ENCODE peak calls at places on chromosome 9, in five cellular contexts. Y, S, U, N and Z are unnamed samples. For H3K4me1, the result is how much of the 10 kb centered on the place peaks cover.

GRCh38 chr9:107639426-107639825 is 149.9 kb upstream of the KLF4 start:
- DNase-seq in Y (no peak), S (no peak), U (no peak), N (no peak), Z (no peak)

GRCh38 chr9:124855944-124856773 is 2.9 kb downstream of the WDR38 start:
- DNase-seq in Y (no peak), S (peak), U (peak), N (no peak), Z (no peak)

GRCh38 chr9:123469231-123469630 is 113.2 kb downstream of the CRB2 start:
- DNase-seq in Y (no peak), S (no peak), U (no peak), N (no peak), Z (no peak)

GRCh38 chr9:95087659-95088242 is 229.8 kb downstream of the FANCC start:
- DNase-seq in Y (no peak), S (no peak), U (peak), N (peak), Z (no peak)

GRCh38 chr9:133349965-133350624 is 2.1 kb downstream of the RPL7A start:
- DNase-seq in Y (no peak), S (no peak), U (no peak), N (no peak), Z (no peak)

GRCh38 chr9:83346655-83347393 is 191.4 kb downstream of the FRMD3 start:
- DNase-seq in Y (no peak), S (no peak), U (no peak), N (no peak), Z (no peak)

GRCh38 chr9:19050637-19051591 is 1.7 kb downstream of the RRAGA start:
- DNase-seq in Y (no peak), S (no peak), U (no peak), N (no peak), Z (no peak)

GRCh38 chr9:3887798-3888495 is 362.1 kb upstream of the RFX3 start:
- DNase-seq in Y (no peak), S (no peak), U (peak), N (no peak), Z (no peak)

GRCh38 chr9:94697972-94698581 is 28.4 kb upstream of the AOPEP start:
- DNase-seq in Y (no peak), S (no peak), U (peak), N (no peak), Z (no peak)

GRCh38 chr9:131103535-131103934 is 7.2 kb downstream of the AIF1L start:
- DNase-seq in Y (no peak), S (no peak), U (no peak), N (no peak), Z (no peak)

GRCh38 chr9:2241461-2241874 is 226.3 kb downstream of the SMARCA2 start:
- DNase-seq in Y (no peak), S (peak), U (no peak), N (peak), Z (peak)

GRCh38 chr9:129343697-129344375 is 165.8 kb upstream of the IER5L start:
- DNase-seq in Y (peak), S (no peak), U (no peak), N (peak), Z (peak)

GRCh38 chr9:105425817-105426433 is 21.9 kb upstream of the FSD1L start:
- DNase-seq in Y (no peak), S (no peak), U (no peak), N (no peak), Z (no peak)

GRCh38 chr9:123353984-123354591 is 1.9 kb upstream of the CRB2 start:
- DNase-seq in Y (no peak), S (peak), U (peak), N (peak), Z (no peak)

GRCh38 chr9:19471737-19472648 is 63.2 kb downstream of the ACER2 start:
- DNase-seq in Y (no peak), S (no peak), U (peak), N (peak), Z (peak)

GRCh38 chr9:7756088-7756487 is 43.5 kb downstream of the DMAC1 start:
- DNase-seq in Y (no peak), S (no peak), U (peak), N (no peak), Z (no peak)

GRCh38 chr9:121367651-121368510 is 2.2 kb downstream of the STOM start:
- DNase-seq in Y (no peak), S (no peak), U (no peak), N (no peak), Z (no peak)

GRCh38 chr9:6014668-6015270 is 655 bp downstream of the RANBP6 start:
- DNase-seq in Y (no peak), S (no peak), U (peak), N (no peak), Z (no peak)

GRCh38 chr9:74573792-74574191 is 76.7 kb downstream of the RORB start:
- DNase-seq in Y (no peak), S (no peak), U (no peak), N (no peak), Z (no peak)

GRCh38 chr9:120593250-120593954 is 13.4 kb upstream of the CDK5RAP2 start:
- DNase-seq in Y (no peak), S (no peak), U (no peak), N (no peak), Z (no peak)

GRCh38 chr9:5799314-5799713 is 33.6 kb downstream of the ERMP1 start:
- DNase-seq in Y (no peak), S (no peak), U (peak), N (no peak), Z (no peak)

GRCh38 chr9:79353856-79354520 is 217.8 kb upstream of the TLE4 start:
- DNase-seq in Y (no peak), S (no peak), U (no peak), N (no peak), Z (no peak)

GRCh38 chr9:69089082-69089481 is 53.5 kb downstream of the FXN start:
- DNase-seq in Y (no peak), S (no peak), U (no peak), N (no peak), Z (no peak)

GRCh38 chr9:69090140-69090750 is 54.7 kb downstream of the FXN start:
- DNase-seq in Y (no peak), S (no peak), U (no peak), N (no peak), Z (no peak)

GRCh38 chr9:69090943-69091342 is 55.4 kb downstream of the FXN start:
- DNase-seq in Y (no peak), S (no peak), U (no peak), N (no peak), Z (no peak)

GRCh38 chr9:69086769-69087168 is 51.2 kb downstream of the FXN start:
- DNase-seq in Y (no peak), S (no peak), U (no peak), N (no peak), Z (no peak)

GRCh38 chr9:69089491-69089890 is 53.9 kb downstream of the FXN start:
- DNase-seq in Y (no peak), S (no peak), U (no peak), N (no peak), Z (no peak)
- H3K27ac ChIP-seq in Y (no peak), S (no peak), U (no peak), N (peak), Z (no peak)

DNA sequence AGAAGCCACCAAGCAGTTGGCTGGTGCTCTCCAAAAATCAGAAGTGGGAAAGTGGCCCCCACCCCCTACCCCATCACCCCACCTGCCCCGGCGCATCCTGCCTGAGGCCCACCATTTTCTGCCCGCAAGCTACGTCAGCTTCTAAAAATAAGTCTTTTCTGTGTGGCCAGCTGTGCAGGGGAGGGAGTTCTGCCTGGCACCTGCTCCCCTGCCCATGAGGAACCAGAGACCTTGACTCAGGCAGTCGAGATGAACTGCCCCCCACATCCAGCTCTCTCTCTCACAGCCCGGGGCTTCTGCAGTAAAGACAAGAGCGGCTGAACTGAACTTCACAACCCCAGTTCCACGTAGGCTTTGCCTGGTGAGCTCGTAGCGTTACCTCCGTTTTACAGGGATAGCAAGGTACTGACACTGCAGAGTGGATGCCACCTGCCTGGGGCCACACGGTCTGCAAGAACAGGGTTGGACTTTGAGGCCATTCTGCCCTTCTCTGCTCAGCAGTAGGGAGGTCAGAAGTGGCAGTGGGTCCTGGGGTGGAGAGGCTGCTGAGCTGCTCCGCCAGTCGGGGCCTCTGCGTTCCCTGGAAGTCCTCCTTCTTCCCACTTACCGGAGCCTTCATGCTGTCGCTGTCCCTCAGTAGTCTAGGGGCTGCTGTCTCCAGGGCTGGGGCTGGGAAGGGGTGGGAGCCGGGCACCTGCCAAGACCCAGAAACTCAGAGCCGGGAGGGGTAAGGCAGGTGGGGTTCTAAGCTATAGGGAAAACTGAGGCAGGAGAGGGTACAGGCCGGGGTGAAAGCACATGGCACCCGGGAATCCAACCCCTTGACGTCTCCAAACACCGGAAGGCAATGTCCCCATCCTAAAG is 808 bp downstream of the ST6GALNAC4 start:
- DNase-seq in Y (no peak), S (no peak), U (no peak), N (no peak), Z (no peak)
- H3K4me1 ChIP-seq in Y (under half), S (half or more), U (under half), N (under half), Z (half or more)

DNA sequence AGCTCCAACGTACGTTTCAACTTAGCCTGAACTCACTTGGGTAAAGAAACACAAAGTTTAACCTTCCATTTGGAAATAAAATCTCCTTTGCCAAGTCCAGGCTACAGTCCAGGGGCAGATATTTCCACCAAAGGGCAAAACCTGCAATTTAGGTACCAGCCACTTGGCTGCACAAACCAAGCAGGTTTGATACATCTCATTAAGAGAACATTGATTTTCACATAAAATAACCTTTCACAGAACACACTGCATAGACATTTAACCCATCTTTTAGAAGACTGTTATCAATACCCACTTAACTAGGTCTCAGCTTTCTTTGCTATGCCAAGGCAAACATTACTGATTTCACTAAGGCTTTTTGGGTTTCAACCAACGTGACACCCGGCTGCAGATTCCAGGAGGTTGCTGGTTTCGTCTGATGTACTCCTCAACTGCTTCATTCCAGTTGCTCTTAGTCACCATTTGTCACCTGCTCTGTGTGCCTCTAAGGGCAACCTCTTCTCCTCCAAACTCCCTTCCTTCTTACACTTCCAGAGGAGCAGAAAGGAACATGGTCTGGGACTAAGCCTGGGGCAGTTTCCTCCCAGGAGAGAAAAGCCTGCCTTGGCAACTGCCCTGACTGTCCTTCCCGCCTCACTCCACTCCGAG is 67.1 kb downstream of the EPB41L4B start:
- DNase-seq in Y (no peak), S (no peak), U (peak), N (no peak), Z (no peak)
- TF ChIP-seq CTCF in Y (no peak), S (no peak), U (peak), N (no peak), Z (no peak)

DNA sequence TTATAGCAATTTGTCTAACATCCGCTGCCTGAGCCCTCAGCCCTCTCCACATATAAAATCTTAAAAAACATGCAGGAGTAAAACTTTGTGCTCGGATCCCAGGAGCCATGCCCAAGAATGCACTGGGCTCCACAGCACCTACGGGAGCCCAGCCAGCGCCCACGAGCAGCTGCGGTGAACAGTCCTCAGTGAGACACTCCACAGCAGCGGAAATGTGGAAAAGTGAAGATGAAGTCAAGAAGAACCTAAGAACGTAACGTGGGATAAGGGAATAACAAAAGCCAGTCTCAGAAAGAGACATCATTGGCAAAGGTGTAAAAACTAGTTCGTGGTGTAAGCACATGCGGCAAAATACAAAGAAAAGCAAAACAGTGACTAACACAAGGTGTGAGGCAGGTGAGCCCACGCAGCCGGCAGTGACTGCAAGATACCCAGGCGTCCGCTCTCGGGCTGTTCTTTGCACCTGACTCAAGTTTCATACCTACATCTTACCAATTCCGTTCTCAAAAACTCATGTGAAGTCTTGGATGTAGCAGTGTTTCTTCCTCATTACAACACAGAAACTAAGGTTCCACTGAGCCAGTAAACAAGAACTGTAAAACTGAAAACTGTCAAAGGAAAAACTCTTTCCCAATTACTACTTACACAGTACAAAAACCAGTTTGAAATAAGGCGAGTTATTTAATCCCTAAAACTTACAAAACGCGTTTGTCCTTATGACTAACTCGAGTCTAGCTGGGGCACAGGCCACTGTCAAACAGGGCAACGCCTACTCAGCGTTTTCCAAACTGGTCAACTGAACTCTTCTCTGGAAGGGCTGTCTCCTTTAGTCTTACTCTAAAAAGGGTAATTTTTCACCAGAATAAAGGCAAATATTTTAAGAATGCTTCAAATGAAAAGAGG is 1.7 kb downstream of the CAMSAP1 start:
- DNase-seq in Y (no peak), S (peak), U (peak), N (peak), Z (no peak)
- H3K27ac ChIP-seq in Y (peak), S (peak), U (peak), N (peak), Z (peak)

GRCh38 chr9:114588150-114588663 is 638 bp downstream of the ATP6V1G1 start:
- DNase-seq in Y (no peak), S (no peak), U (peak), N (no peak), Z (no peak)

GRCh38 chr9:114591206-114591853 is 3.8 kb downstream of the ATP6V1G1 start:
- DNase-seq in Y (no peak), S (no peak), U (no peak), N (no peak), Z (no peak)

GRCh38 chr9:114588671-114589526 is 1.3 kb downstream of the ATP6V1G1 start:
- DNase-seq in Y (no peak), S (no peak), U (peak), N (no peak), Z (no peak)

GRCh38 chr9:114592356-114592755 is 4.8 kb downstream of the ATP6V1G1 start:
- DNase-seq in Y (no peak), S (no peak), U (peak), N (no peak), Z (no peak)

DNA sequence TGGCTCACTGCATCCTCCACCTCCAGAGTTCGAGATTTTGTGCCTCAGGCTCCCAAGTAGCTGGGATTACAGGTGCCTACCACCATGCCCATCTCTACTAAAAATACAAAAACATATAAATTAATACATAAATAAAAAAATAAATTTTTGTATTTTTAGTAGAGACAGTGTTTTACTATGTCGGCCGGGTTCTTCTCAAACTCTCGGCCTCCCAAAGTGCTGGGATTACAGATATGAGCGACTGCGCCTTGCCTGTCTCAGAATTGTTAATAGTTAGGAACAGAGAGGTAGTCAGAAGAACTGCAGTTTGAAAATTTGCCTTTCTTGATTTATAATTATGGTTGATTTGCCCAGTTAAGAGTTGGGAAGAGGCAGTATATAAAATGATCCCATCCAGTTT is 2.8 kb downstream of the ATP6V1G1 start:
- DNase-seq in Y (no peak), S (no peak), U (no peak), N (no peak), Z (no peak)
- H3K4me1 ChIP-seq in Y (under half), S (under half), U (under half), N (under half), Z (half or more)

GRCh38 chr9:89928106-89928505 is 323.3 kb downstream of the GADD45G start:
- DNase-seq in Y (no peak), S (no peak), U (no peak), N (no peak), Z (peak)

GRCh38 chr9:89928521-89929275 is 323.9 kb downstream of the GADD45G start:
- DNase-seq in Y (no peak), S (no peak), U (no peak), N (no peak), Z (no peak)

GRCh38 chr9:89926691-89927220 is 321.9 kb downstream of the GADD45G start:
- DNase-seq in Y (no peak), S (no peak), U (no peak), N (no peak), Z (no peak)

GRCh38 chr9:89929315-89929714 is 324.5 kb downstream of the GADD45G start:
- DNase-seq in Y (no peak), S (no peak), U (no peak), N (no peak), Z (peak)

DNA sequence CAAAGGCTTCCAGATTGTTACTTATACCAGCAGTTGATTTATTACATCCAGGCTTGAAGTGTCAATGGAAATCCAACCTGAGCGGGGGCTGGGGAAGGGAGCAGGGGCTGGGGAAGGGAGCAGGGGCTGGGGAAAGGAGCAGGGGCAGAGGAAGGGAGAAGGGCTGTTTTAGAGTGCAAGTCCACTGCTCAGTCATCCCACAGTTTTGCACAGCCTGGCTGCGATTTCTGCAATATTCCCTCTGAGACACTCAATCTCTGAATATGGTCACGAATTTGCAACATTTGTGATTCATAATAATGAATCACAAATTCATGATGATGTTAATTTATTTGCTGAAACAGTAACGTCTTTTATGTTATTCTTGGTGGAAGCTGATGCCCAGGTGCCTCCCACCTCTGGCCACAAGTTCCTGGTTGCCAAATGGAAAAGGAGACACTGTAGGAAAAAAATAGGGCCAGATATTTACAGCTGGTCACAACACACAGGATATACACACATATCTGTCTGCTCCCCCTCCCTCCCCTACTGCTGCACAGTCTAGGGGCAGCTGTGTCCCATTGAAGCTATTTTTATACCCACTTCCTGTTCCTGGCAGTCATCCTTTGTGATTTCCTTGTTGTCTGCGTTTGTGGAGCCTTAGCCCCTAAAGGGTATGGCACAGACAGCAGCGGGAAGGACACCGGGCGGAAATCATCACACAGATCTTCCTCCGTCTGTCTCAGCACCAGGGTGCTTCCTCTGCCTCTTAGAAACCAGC is 325.1 kb downstream of the GADD45G start:
- DNase-seq in Y (no peak), S (no peak), U (peak), N (no peak), Z (no peak)
- TF ChIP-seq CTCF in Y (no peak), S (no peak), U (no peak), N (no peak), Z (no peak)

GRCh38 chr9:92616199-92617129 is 53.5 kb downstream of the IPPK start:
- DNase-seq in Y (no peak), S (no peak), U (no peak), N (no peak), Z (no peak)
- H3K27ac ChIP-seq in Y (peak), S (peak), U (no peak), N (peak), Z (peak)

DNA sequence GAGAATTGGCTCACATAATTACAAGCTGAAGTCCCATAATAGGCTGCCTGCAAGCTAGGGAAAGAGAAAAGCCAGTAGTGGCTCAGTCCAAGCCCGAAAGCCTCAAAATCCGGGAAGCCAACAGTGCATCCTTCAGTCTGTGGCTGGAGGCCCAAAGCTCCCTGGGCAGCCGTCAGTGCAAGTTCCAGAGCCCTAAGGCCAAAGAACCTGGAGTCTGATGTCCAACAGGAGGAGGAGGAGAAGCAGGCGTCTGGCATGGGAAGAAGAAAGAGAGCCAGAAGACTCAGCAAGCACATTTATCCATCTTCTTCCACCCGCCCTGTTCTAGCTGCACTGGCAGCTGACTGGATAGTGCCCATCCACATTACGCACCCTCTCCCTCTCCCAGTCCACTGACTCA is 213.4 kb downstream of the GAS1 start:
- DNase-seq in Y (no peak), S (no peak), U (no peak), N (no peak), Z (no peak)
- H3K4me1 ChIP-seq in Y (under half), S (under half), U (under half), N (under half), Z (under half)

GRCh38 chr9:109315889-109316640 is 4.8 kb downstream of the EPB41L4B start:
- DNase-seq in Y (peak), S (peak), U (peak), N (peak), Z (peak)
- TF ChIP-seq CTCF in Y (no peak), S (no peak), U (no peak), N (no peak), Z (no peak)

GRCh38 chr9:38227061-38227540 is 158.1 kb upstream of the SHB start:
- DNase-seq in Y (no peak), S (peak), U (peak), N (peak), Z (no peak)
- H3K27ac ChIP-seq in Y (no peak), S (no peak), U (no peak), N (no peak), Z (no peak)